ENCODE peak calls at places on chromosome 16, in four cellular contexts. M is body of pancreas, K is heart right ventricle, I is left lung. Z is an unnamed sample. For H3K9me3, the result is how much of the 10 kb centered on the place peaks cover.

GRCh38 chr16:79593754-79594153 is 6.8 kb downstream of the MAF start:
- DNase-seq in M (no peak), K (no peak), I (no peak), Z (no peak)

GRCh38 chr16:27829975-27830374 is 233.5 kb downstream of the GSG1L start:
- DNase-seq in M (no peak), K (no peak), I (no peak), Z (no peak)

GRCh38 chr16:54602666-54603065 is 316.1 kb upstream of the IRX3 start:
- DNase-seq in M (no peak), K (no peak), I (no peak), Z (no peak)

GRCh38 chr16:84816485-84816884 is 3.3 kb upstream of the CRISPLD2 start:
- DNase-seq in M (no peak), K (no peak), I (no peak), Z (no peak)

GRCh38 chr16:49516382-49517036 is 142.9 kb downstream of the C16orf78 start:
- DNase-seq in M (no peak), K (no peak), I (no peak), Z (no peak)

GRCh38 chr16:24508614-24509013 is 30.8 kb upstream of the RBBP6 start:
- DNase-seq in M (no peak), K (no peak), I (no peak), Z (no peak)

GRCh38 chr16:1080801-1081733 is 8.5 kb downstream of the SSTR5 start:
- DNase-seq in M (no peak), K (no peak), I (no peak), Z (no peak)

GRCh38 chr16:2115591-2115973 is 20.1 kb downstream of the PKD1 start:
- DNase-seq in M (no peak), K (no peak), I (no peak), Z (no peak)

GRCh38 chr16:88387941-88388627 is 5.3 kb downstream of the ZNF469 start:
- DNase-seq in M (peak), K (no peak), I (peak), Z (no peak)

GRCh38 chr16:15464401-15465186 is 30.2 kb downstream of the BMERB1 start:
- DNase-seq in M (no peak), K (no peak), I (no peak), Z (no peak)

GRCh38 chr16:30755955-30756780 is 5.7 kb downstream of the CFAP119 start:
- DNase-seq in M (no peak), K (no peak), I (peak), Z (no peak)

DNA sequence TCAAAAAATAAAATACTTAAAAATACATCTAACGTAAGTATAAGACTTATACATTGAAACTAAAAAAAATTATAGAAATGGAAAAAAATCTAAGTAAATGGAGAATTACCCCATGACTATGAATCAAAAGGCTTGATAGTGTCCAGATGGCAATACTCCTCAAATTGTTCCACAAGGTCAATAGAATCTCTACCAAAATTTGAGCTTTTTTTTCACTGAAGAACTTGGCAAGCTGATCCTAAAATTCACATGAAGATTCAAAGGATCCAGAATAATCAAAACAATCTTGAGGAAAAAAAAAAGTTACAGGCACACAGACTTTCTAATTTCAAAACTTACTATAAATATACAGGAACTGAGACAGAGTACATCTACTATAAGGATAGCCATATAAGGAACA is 448.4 kb upstream of the CDH11 start:
- DNase-seq in M (no peak), K (no peak), I (no peak), Z (no peak)
- H3K9me3 ChIP-seq in M (under half), K (under half), I (under half), Z (under half)

GRCh38 chr16:82730901-82731300 is 104.1 kb downstream of the CDH13 start:
- DNase-seq in M (no peak), K (no peak), I (no peak), Z (no peak)
- H3K9me3 ChIP-seq in M (under half), K (under half), I (under half), Z (under half)

DNA sequence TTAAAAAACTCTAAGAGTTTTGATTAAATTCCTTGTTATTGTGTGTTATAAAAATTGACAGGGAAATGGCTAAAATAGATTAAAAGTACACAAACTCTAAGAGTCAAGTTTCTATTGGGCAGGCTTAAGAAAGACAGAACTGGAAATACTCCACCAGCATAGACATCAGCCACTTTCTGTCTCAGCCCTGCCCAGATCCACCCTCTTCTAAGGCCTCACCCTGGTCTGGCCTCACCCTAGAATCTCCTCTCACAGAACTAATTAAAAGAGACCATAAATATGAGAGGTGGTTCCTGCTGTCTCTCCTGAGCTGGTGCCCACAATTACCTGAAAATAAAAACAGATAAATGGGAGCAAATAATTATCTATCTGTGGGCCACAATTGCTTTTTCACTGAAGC is 1951.0 kb downstream of the TP53TG3F start:
- DNase-seq in M (no peak), K (no peak), I (no peak), Z (no peak)
- H3K9me3 ChIP-seq in M (under half), K (under half), I (under half), Z (under half)

GRCh38 chr16:3220839-3221238 is 14.1 kb downstream of the ZNF200 start:
- DNase-seq in M (no peak), K (no peak), I (no peak), Z (no peak)
- H3K9me3 ChIP-seq in M (under half), K (half or more), I (half or more), Z (under half)

Z was measured in T-helper 17 cell.